ENCODE peak calls at places on chromosomes 4 and X, in seven cellular contexts. One of them, this sample, is unnamed.

GRCh38 chr4:176187610-176188009 is 7.8 kb downstream of the SPATA4 start:
- DNase-seq in NCI-H1436: no peak
- DNase-seq in H4: no peak
- DNase-seq in natural killer cell treated with Interleukin-12 subunit alpha and Interleukin-12 subunit beta and Interleukin-15 and Interleukin-18, amount 100 ng/mL, for 72 hours: no peak
- DNase-seq in SIG-M5: no peak
- DNase-seq in GM12891: no peak
- DNase-seq in cardiac muscle cell: no peak
- DNase-seq in this sample: no peak

GRCh38 chr4:184313058-184313709 is 95.5 kb upstream of the ENPP6 start:
- DNase-seq in SIG-M5: no peak
- DNase-seq in GM12891: no peak
- DNase-seq in H4: no peak
- DNase-seq in NCI-H1436: no peak
- DNase-seq in cardiac muscle cell: no peak
- DNase-seq in natural killer cell treated with Interleukin-12 subunit alpha and Interleukin-12 subunit beta and Interleukin-15 and Interleukin-18, amount 100 ng/mL, for 72 hours: no peak
- DNase-seq in this sample: no peak

GRCh38 chr4:166128452-166128851 is 255.4 kb downstream of the TLL1 start:
- DNase-seq in natural killer cell treated with Interleukin-12 subunit alpha and Interleukin-12 subunit beta and Interleukin-15 and Interleukin-18, amount 100 ng/mL, for 72 hours: no peak
- DNase-seq in H4: peak
- DNase-seq in SIG-M5: no peak
- DNase-seq in GM12891: no peak
- DNase-seq in NCI-H1436: no peak
- DNase-seq in cardiac muscle cell: peak
- DNase-seq in this sample: no peak

GRCh38 chr4:911221-911751 is 20.8 kb downstream of the GAK start:
- DNase-seq in SIG-M5: no peak
- DNase-seq in cardiac muscle cell: no peak
- DNase-seq in NCI-H1436: no peak
- DNase-seq in natural killer cell treated with Interleukin-12 subunit alpha and Interleukin-12 subunit beta and Interleukin-15 and Interleukin-18, amount 100 ng/mL, for 72 hours: peak
- DNase-seq in GM12891: no peak
- DNase-seq in H4: no peak
- DNase-seq in this sample: peak

GRCh38 chr4:52001616-52002015 is 18.5 kb downstream of the LRRC66 start:
- DNase-seq in H4: no peak
- DNase-seq in NCI-H1436: no peak
- DNase-seq in natural killer cell treated with Interleukin-12 subunit alpha and Interleukin-12 subunit beta and Interleukin-15 and Interleukin-18, amount 100 ng/mL, for 72 hours: no peak
- DNase-seq in GM12891: no peak
- DNase-seq in cardiac muscle cell: peak
- DNase-seq in SIG-M5: no peak
- DNase-seq in this sample: no peak

GRCh38 chr4:14867847-14868246 is 134.4 kb upstream of the CPEB2 start:
- DNase-seq in SIG-M5: no peak
- DNase-seq in NCI-H1436: no peak
- DNase-seq in cardiac muscle cell: no peak
- DNase-seq in H4: no peak
- DNase-seq in GM12891: no peak
- DNase-seq in natural killer cell treated with Interleukin-12 subunit alpha and Interleukin-12 subunit beta and Interleukin-15 and Interleukin-18, amount 100 ng/mL, for 72 hours: no peak
- DNase-seq in this sample: no peak

GRCh38 chrX:38929966-38930421 is 128.7 kb downstream of the MID1IP1 start:
- DNase-seq in cardiac muscle cell: no peak
- DNase-seq in natural killer cell treated with Interleukin-12 subunit alpha and Interleukin-12 subunit beta and Interleukin-15 and Interleukin-18, amount 100 ng/mL, for 72 hours: no peak
- DNase-seq in SIG-M5: no peak
- DNase-seq in H4: peak
- DNase-seq in GM12891: no peak
- DNase-seq in NCI-H1436: no peak
- DNase-seq in this sample: no peak

GRCh38 chr4:14908635-14909034 is 93.6 kb upstream of the CPEB2 start:
- DNase-seq in H4: peak
- DNase-seq in NCI-H1436: no peak
- DNase-seq in natural killer cell treated with Interleukin-12 subunit alpha and Interleukin-12 subunit beta and Interleukin-15 and Interleukin-18, amount 100 ng/mL, for 72 hours: no peak
- DNase-seq in GM12891: no peak
- DNase-seq in SIG-M5: no peak
- DNase-seq in cardiac muscle cell: no peak
- DNase-seq in this sample: no peak